ENCODE peak calls at places on chromosomes 2 and 18, in ten cellular contexts. H is upper lobe of right lung, D is foreskin keratinocyte, U is neural progenitor cell, Z is kidney, Q is PC-3, J is A549, Y is psoas muscle, P is sigmoid colon, A is IMR-90. I is an unnamed sample.

GRCh38 chr2:224085246-224085645 is 46.2 kb upstream of the SERPINE2 start:
- DNase-seq in H (no peak), D (peak; percentile 26), U (no peak), Z (no peak), Q (peak; percentile 82), J (peak; percentile 58), Y (no peak), P (no peak), A (peak; percentile 75), I (no peak)

GRCh38 chr2:217314021-217314460 is 454.2 kb upstream of the TNP1 start:
- DNase-seq in H (no peak), D (no peak), U (no peak), Z (no peak), Q (no peak), J (peak; percentile 19), Y (no peak), P (no peak), A (no peak), I (no peak)

GRCh38 chr2:235505210-235505741 is 11.4 kb downstream of the AGAP1 start:
- DNase-seq in H (no peak), D (no peak), U (peak; percentile 40), Z (no peak), Q (peak; percentile 65), J (no peak), Y (no peak), P (no peak), A (no peak), I (no peak)

GRCh38 chr2:137913169-137913568 is 51.1 kb upstream of the HNMT start:
- DNase-seq in H (no peak), D (no peak), U (no peak), Z (no peak), Q (no peak), J (no peak), Y (no peak), P (no peak), A (no peak), I (no peak)

GRCh38 chr2:119719261-119719627 is 40.2 kb downstream of the TMEM177 start:
- DNase-seq in H (no peak), D (no peak), U (no peak), Z (no peak), Q (no peak), J (no peak), Y (no peak), P (no peak), A (no peak), I (no peak)

GRCh38 chr2:102291221-102292075 is 19.9 kb upstream of the IL1RL1 start:
- DNase-seq in H (no peak), D (no peak), U (no peak), Z (no peak), Q (no peak), J (no peak), Y (no peak), P (no peak), A (no peak), I (no peak)

GRCh38 chr2:233084488-233084887 is 24.3 kb downstream of the INPP5D start:
- DNase-seq in H (peak; percentile 69), D (no peak), U (peak; percentile 24), Z (peak; percentile 80), Q (no peak), J (no peak), Y (peak; percentile 37), P (peak; percentile 80), A (no peak), I (peak; percentile 43)

GRCh38 chr2:195658541-195658890 is 1.5 kb downstream of the SLC39A10 start:
- DNase-seq in H (no peak), D (peak; percentile 54), U (no peak), Z (no peak), Q (peak; percentile 97), J (peak; percentile 86), Y (no peak), P (no peak), A (peak; percentile 90), I (no peak)

GRCh38 chr2:227365833-227366232 is 13.3 kb downstream of the TM4SF20 start:
- DNase-seq in H (no peak), D (no peak), U (no peak), Z (no peak), Q (no peak), J (no peak), Y (no peak), P (no peak), A (peak; percentile 28), I (no peak)

GRCh38 chr2:227360351-227360750 is 18.8 kb downstream of the TM4SF20 start:
- DNase-seq in H (no peak), D (no peak), U (no peak), Z (no peak), Q (no peak), J (no peak), Y (no peak), P (no peak), A (no peak), I (no peak)

GRCh38 chr2:227366861-227367800 is 12.0 kb downstream of the TM4SF20 start:
- DNase-seq in H (no peak), D (no peak), U (no peak), Z (no peak), Q (peak; percentile 81), J (peak; percentile 92), Y (no peak), P (peak; percentile 67), A (peak; percentile 84), I (peak; percentile 83)

DNA sequence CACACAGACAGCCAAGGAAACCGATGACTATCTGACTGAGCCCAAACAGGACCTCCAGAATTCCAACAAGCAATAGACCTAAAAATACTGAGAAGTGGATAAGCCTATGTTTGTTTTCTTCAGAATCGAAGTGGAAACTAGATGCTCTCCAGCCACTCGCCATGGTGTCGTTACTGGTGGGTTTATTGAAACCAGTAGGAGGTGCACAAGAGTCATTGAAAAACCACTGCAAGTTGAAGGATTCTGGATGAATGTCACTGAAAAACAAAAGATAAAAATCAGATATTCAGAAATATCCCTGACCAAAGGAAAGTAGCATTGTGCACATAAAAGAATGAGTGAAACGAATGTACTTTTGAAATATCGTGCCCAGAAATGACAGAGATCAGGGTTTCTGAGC is 15.3 kb downstream of the TM4SF20 start:
- DNase-seq in H (no peak), D (no peak), U (no peak), Z (no peak), Q (peak; percentile 39), J (peak; percentile 60), Y (no peak), P (no peak), A (no peak), I (no peak)
- TF ChIP-seq CTCF in H (no peak), D (peak; percentile 41), U (peak; percentile 44), Z (no peak), Q (peak; percentile 65), J (peak; percentile 49), Y (no peak), P (no peak), A (peak; percentile 6), I (peak; percentile 5)

DNA sequence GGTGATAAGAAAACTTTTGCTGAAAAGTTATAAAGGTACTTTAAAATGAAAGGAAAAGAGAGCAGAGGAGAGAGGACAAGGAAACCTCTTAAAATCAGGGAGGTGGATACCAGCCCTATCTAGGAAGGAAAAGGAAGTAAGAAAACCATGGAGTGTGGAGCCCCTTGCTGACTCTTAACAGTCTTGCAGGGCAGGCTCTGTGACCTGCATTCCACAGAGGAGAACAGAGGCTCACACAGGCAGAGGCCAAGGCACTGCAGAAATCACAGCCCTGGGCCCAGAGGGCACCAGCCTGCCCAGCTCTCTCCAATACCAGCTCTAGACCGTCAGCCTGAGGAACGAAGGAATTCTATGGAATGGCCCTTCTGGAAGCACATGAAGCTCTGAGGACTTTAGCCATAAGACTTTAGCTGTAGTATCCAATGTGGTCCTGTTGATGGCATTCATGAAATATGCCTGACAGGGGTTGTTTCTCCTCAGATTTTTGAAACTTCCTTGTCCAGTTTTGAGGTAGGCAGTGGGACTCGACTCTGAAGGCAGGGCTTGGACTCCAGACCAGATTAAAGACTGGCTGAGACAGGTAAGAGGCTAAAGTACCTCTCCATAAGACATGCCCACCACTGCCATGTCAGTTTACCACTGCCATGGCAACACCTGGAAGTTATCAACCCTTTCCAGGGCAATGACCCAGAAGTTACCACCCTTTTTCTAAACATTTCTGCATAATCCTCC is 216.3 kb downstream of the ANAPC1 start:
- DNase-seq in H (no peak), D (peak; percentile 28), U (no peak), Z (no peak), Q (peak; percentile 68), J (peak; percentile 42), Y (no peak), P (no peak), A (peak; percentile 81), I (peak; percentile 69)
- H3K27ac ChIP-seq in H (no peak overlapping the region), D (no peak overlapping the region), U (no peak overlapping the region), Z (no peak overlapping the region), Q (no peak overlapping the region), J (peak overlapping the region; percentile 14), Y (no peak overlapping the region), P (no peak overlapping the region), A (no peak overlapping the region), I (no peak overlapping the region)

DNA sequence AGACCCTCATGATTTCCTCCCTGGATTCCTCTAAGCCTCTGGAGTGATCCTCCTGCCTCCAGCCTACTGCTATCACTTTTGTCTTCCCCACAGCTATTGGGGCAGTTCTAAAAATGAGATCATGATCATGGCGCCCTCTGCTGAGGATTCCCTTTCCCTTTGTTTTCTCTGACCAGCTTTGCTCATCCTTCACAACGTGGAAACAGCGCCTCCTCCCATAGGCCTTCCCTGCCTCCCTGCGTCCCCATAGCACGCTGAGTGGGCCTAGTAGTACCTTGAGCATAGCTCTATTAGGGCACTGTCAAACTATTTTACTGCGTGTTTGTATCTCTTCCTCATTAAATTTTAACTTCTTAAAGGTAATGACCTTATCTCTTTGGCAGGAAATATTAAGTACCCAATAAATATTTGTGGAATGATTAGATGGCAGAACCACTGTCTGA is 207.0 kb upstream of the FANCL start:
- DNase-seq in H (no peak), D (peak; percentile 42), U (peak; percentile 89), Z (no peak), Q (peak; percentile 84), J (peak; percentile 90), Y (no peak), P (no peak), A (peak; percentile 62), I (no peak)
- TF ChIP-seq CTCF in H (peak; percentile 40), D (peak; percentile 79), U (peak; percentile 86), Z (peak; percentile 25), Q (peak; percentile 94), J (peak; percentile 97), Y (peak; percentile 27), P (no peak), A (peak; percentile 70), I (no peak)

GRCh38 chr18:14086459-14087231 is 45.6 kb downstream of the ZNF519 start:
- DNase-seq in H (no peak), D (peak; percentile 4), U (peak; percentile 81), Z (no peak), Q (peak; percentile 63), J (peak; percentile 16), Y (no peak), P (no peak), A (peak; percentile 37), I (no peak)

GRCh38 chr18:14092625-14093361 is 39.4 kb downstream of the ZNF519 start:
- DNase-seq in H (no peak), D (no peak), U (no peak), Z (no peak), Q (no peak), J (no peak), Y (no peak), P (no peak), A (no peak), I (no peak)

GRCh38 chr18:14093526-14093925 is 38.7 kb downstream of the ZNF519 start:
- DNase-seq in H (no peak), D (no peak), U (no peak), Z (no peak), Q (no peak), J (no peak), Y (no peak), P (no peak), A (no peak), I (no peak)

GRCh38 chr18:14089176-14089575 is 43.1 kb downstream of the ZNF519 start:
- DNase-seq in H (no peak), D (no peak), U (no peak), Z (no peak), Q (no peak), J (no peak), Y (no peak), P (no peak), A (no peak), I (no peak)

DNA sequence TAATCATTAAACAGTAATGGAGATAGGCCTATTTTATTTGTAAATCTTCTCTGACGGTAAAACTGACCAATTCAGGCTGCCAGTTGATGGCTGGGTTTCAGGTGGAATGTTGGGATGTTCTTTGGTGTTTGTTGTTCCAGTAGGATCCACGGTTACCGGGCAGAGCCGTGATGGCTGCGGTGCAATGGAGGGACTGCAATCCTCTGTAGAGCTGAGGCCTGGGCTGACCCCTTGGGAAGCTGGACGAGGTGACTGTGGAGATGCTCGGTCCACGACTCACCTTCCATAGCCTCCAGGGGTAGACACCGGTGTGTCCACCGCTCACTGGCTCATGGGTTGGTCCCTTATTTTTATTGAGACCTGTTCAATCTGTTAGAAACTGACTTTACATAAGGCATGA is 42.5 kb downstream of the ZNF519 start:
- DNase-seq in H (no peak), D (no peak), U (no peak), Z (no peak), Q (peak; percentile 35), J (no peak), Y (no peak), P (no peak), A (peak; percentile 18), I (no peak)
- H3K27ac ChIP-seq in H (no peak overlapping the region), D (no peak overlapping the region), U (no peak overlapping the region), Z (no peak overlapping the region), Q (no peak overlapping the region), J (no peak overlapping the region), Y (no peak overlapping the region), P (no peak overlapping the region), A (no peak overlapping the region), I (no peak overlapping the region)